ENCODE peak calls at places on chromosome X, in four cellular contexts. G is thyroid gland, C is pancreas, J is upper lobe of right lung. W is an unnamed sample. For H3K9me3, the result is how much of the 10 kb centered on the place peaks cover.

GRCh38 chrX:318739-319578 is at the start of gene GTPBP6:
- DNase-seq in G (peak), C (peak), J (peak), W (peak)

GRCh38 chrX:24692305-24692704 is 1.4 kb upstream of the POLA1 start:
- DNase-seq in G (no peak), C (no peak), J (no peak), W (no peak)

GRCh38 chrX:153736071-153736820 is 11.6 kb downstream of the ABCD1 start:
- DNase-seq in G (no peak), C (no peak), J (no peak), W (no peak)

GRCh38 chrX:137313627-137314026 is 252.3 kb upstream of the ZIC3 start:
- DNase-seq in G (no peak), C (no peak), J (no peak), W (no peak)

GRCh38 chrX:69073721-69074120 is 91.5 kb downstream of the PJA1 start:
- DNase-seq in G (no peak), C (no peak), J (no peak), W (no peak)

GRCh38 chrX:75968293-75968692 is 183.2 kb upstream of the MAGEE2 start:
- DNase-seq in G (no peak), C (no peak), J (no peak), W (no peak)

GRCh38 chrX:123959281-123960063 is 2.0 kb upstream of the STAG2 start:
- DNase-seq in G (peak), C (peak), J (peak), W (peak)

GRCh38 chrX:51743179-51743957 is at the start of gene GSPT2:
- DNase-seq in G (peak), C (peak), J (peak), W (peak)

GRCh38 chrX:150683536-150684146 is 9.6 kb upstream of the MTMR1 start:
- DNase-seq in G (no peak), C (no peak), J (no peak), W (no peak)

GRCh38 chrX:119990995-119991787 is 47.6 kb upstream of the NKAP start:
- DNase-seq in G (no peak), C (peak), J (no peak), W (no peak)

GRCh38 chrX:264634-265455 is 16.3 kb upstream of the PLCXD1 start:
- DNase-seq in G (no peak), C (peak), J (peak), W (peak)

GRCh38 chrX:23898412-23898959 is 9.3 kb downstream of the APOO start:
- DNase-seq in G (no peak), C (no peak), J (no peak), W (no peak)

GRCh38 chrX:129655547-129656248 is 942 bp upstream of the APLN start:
- DNase-seq in G (no peak), C (no peak), J (no peak), W (no peak)

GRCh38 chrX:51494409-51494808 is 2.0 kb downstream of the NUDT11 start:
- DNase-seq in G (no peak), C (no peak), J (no peak), W (no peak)

GRCh38 chrX:118756111-118756510 is 28.7 kb downstream of the IL13RA1 start:
- DNase-seq in G (no peak), C (no peak), J (no peak), W (no peak)

GRCh38 chrX:53284684-53285447 is 3.5 kb upstream of the IQSEC2 start:
- DNase-seq in G (peak), C (peak), J (peak), W (peak)

GRCh38 chrX:40140706-40141499 is 43.1 kb upstream of the BCOR start:
- DNase-seq in G (peak), C (no peak), J (peak), W (no peak)

GRCh38 chrX:72349190-72349589 is 43.5 kb upstream of the CITED1 start:
- DNase-seq in G (no peak), C (no peak), J (no peak), W (no peak)

GRCh38 chrX:150313514-150313913 is 49.6 kb upstream of the MAMLD1 start:
- DNase-seq in G (no peak), C (no peak), J (no peak), W (no peak)

GRCh38 chrX:69501433-69501832 is 2.7 kb upstream of the NALF2 start:
- DNase-seq in G (peak), C (no peak), J (no peak), W (no peak)

GRCh38 chrX:110061138-110061537 is 58.2 kb downstream of the TMEM164 start:
- DNase-seq in G (no peak), C (no peak), J (no peak), W (no peak)

GRCh38 chrX:74540635-74541249 is 73.7 kb downstream of the RLIM start:
- DNase-seq in G (no peak), C (no peak), J (no peak), W (no peak)

GRCh38 chrX:24023972-24024664 is 2.9 kb downstream of the KLHL15 start:
- DNase-seq in G (no peak), C (no peak), J (no peak), W (no peak)

GRCh38 chrX:24464836-24465523 is at the start of gene PDK3:
- DNase-seq in G (peak), C (peak), J (peak), W (peak)

GRCh38 chrX:34900691-34901090 is 41.9 kb upstream of the FAM47B start:
- DNase-seq in G (no peak), C (no peak), J (no peak), W (no peak)

GRCh38 chrX:100647095-100647494 is 3.1 kb downstream of the SRPX2 start:
- DNase-seq in G (no peak), C (no peak), J (no peak), W (no peak)

GRCh38 chrX:63283331-63283730 is 67.8 kb downstream of the SPIN4 start:
- DNase-seq in G (no peak), C (no peak), J (no peak), W (no peak)

GRCh38 chrX:108199691-108200090 is 108.1 kb downstream of the ATG4A start:
- DNase-seq in G (no peak), C (no peak), J (no peak), W (no peak)

GRCh38 chrX:152632445-152633097 is 5.1 kb upstream of the GABRQ start:
- DNase-seq in G (peak), C (no peak), J (no peak), W (peak)

DNA sequence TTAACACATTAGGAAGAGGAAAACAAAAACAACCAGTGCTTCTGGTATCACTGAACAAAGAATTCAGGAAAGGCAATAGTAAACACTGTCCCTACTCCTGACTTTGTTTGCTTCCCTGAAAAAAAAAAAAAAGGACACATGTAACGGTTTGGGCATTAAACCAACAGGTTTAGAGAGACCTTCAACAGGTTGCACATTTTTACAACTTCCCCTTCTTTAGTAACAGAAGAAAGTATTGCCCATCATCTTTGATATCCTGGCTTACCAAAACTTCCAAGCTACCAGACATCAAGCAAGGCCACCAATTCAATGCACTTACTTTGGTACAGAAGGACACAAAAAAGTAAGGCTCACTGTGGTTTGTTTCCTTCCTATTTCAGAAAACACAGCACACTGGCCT is 131.9 kb upstream of the MAP3K15 start:
- DNase-seq in G (no peak), C (no peak), J (no peak), W (no peak)
- H3K27ac ChIP-seq in G (no peak), C (no peak), J (no peak), W (no peak)

GRCh38 chrX:146481735-146482134 is 327.8 kb upstream of the CXorf51B start:
- DNase-seq in G (no peak), C (no peak), J (no peak), W (no peak)
- H3K9me3 ChIP-seq in G (under half), C (under half), J (under half), W (under half)

GRCh38 chrX:14922437-14922836 is 49.2 kb downstream of the MOSPD2 start:
- DNase-seq in G (no peak), C (no peak), J (no peak), W (no peak)
- TF ChIP-seq CTCF in G (no peak), C (no peak), J (no peak), W (no peak)

DNA sequence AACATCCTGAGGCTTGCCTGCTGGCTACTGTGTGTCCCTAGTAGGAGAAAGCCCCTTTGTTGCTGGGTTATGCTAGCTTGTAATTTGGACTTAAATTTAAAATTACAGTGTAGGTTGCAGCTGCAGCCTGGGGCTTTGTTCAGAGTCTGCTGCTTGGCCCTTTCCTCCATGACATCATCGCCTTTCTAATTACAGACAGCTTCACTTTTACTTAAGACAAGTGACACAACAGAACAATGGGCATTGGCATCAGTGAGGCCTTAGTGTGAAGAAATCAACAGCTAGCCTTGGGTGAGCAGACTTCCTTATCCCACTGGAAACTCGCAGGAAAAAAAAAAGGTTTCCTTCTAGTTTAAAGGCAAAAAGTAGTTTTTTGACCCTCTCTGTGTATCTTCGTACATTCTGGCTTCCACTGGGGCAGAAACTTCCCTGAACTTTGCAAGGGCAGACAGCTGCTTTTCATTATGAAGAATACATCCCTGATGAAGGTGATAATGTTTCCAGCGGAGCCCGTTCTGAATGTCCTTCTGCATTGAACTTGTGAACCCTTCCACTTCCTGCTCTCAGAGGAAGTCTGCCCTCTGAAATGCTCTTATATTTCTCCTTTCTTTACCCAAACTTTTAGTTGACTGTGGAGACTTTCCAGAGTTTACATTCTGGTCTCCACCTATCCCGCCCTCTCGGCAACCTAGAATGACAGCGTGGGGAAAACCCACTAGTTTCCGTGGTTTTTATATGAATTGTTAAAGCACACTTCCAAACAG is 123.2 kb upstream of the FAM9C start:
- DNase-seq in G (no peak), C (no peak), J (no peak), W (no peak)
- H3K27ac ChIP-seq in G (peak), C (no peak), J (peak), W (peak)

DNA sequence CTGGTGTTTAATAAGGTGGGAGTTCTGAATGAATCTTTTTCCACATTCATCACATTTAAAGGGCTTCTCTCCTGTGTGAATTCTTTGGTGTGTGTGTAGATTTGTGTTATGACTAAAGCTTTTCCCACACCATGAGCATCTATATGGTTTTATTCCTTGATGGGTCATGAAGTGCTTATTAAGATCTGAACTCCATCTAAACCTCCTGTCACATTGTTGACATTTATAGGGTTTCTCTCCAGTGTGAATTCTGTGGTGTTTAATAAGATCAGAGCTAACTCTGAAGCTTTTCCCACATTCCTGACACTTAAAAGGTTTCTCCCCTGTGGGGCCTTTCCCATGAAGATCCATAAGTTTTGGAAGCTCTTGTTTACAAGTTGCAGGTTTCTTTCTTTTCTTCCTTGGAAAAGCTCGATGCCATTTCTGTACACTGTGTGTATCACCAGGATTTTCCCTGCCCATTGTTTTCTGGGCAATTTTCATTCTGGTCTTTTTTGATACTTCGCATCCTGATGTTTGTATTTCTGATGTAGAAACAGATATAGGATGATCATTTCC is 21.9 kb upstream of the ETDC start:
- DNase-seq in G (no peak), C (no peak), J (no peak), W (no peak)
- H3K9me3 ChIP-seq in G (under half), C (under half), J (under half), W (under half)

GRCh38 chrX:48498374-48498809 is 10.4 kb upstream of the PORCN start:
- DNase-seq in G (no peak), C (no peak), J (no peak), W (no peak)

GRCh38 chrX:48493890-48494364 is 14.9 kb upstream of the PORCN start:
- DNase-seq in G (peak), C (no peak), J (no peak), W (no peak)

GRCh38 chrX:48496660-48497059 is 12.1 kb upstream of the PORCN start:
- DNase-seq in G (no peak), C (no peak), J (no peak), W (no peak)

GRCh38 chrX:48492293-48492910 is 16.4 kb upstream of the PORCN start:
- DNase-seq in G (no peak), C (no peak), J (no peak), W (no peak)

GRCh38 chrX:48497871-48498270 is 10.9 kb upstream of the PORCN start:
- DNase-seq in G (no peak), C (no peak), J (no peak), W (no peak)
- TF ChIP-seq CTCF in G (no peak), C (no peak), J (no peak), W (no peak)

GRCh38 chrX:56569378-56570061 is 6.1 kb downstream of the UBQLN2 start:
- DNase-seq in G (peak), C (no peak), J (no peak), W (no peak)
- H3K27ac ChIP-seq in G (no peak), C (no peak), J (no peak), W (no peak)

W was measured in right lobe of liver.